ENCODE peak calls at places on chromosomes 16 and 17, in eight cellular contexts. L is fibroblast of the conjunctiva; O is frontal cortex; U is GM20000; Q is kidney; I is activated CD8-positive, alpha-beta memory T cell treated with anti-CD3 and anti-CD28 coated beads for 1 hour; K is activated gamma-delta T cell; P is SK-MEL-5. E is an unnamed sample.
A peak's percentile ranks its signal among the peaks of the same experiment; 100 is the strongest.

GRCh38 chr17:18896947-18897346 is 39.0 kb downstream of the PRPSAP2 start:
- DNase-seq in P (no peak), L (no peak), U (no peak), K (no peak), I (no peak), Q (no peak), O (no peak), E (no peak)

GRCh38 chr16:59030923-59031485 is 296.9 kb upstream of the GOT2 start:
- DNase-seq in O (no peak), I (no peak), P (no peak), L (no peak), K (no peak), Q (no peak), U (no peak), E (no peak)

GRCh38 chr16:49712567-49712966 is 143.3 kb downstream of the ZNF423 start:
- DNase-seq in L (no peak), U (no peak), P (no peak), Q (no peak), O (no peak), I (no peak), K (no peak), E (no peak)

GRCh38 chr16:51022852-51023251 is 128.2 kb downstream of the SALL1 start:
- DNase-seq in K (no peak), Q (no peak), L (no peak), U (no peak), O (no peak), P (no peak), I (no peak), E (no peak)

GRCh38 chr17:47957591-47958490 is at the start of gene PRR15L:
- DNase-seq in I (no peak), Q (peak; percentile 86), P (no peak), K (no peak), U (no peak), O (no peak), L (no peak), E (peak; percentile 93)

GRCh38 chr17:76252040-76252954 is 12.0 kb upstream of the RNF157 start:
- DNase-seq in I (no peak), O (no peak), Q (peak; percentile 91), L (no peak), U (no peak), K (no peak), P (peak; percentile 99), E (peak; percentile 65)

GRCh38 chr16:57178793-57179212 is 7.0 kb downstream of the PSME3IP1 start:
- DNase-seq in O (no peak), P (no peak), U (no peak), Q (no peak), K (no peak), I (no peak), L (no peak), E (no peak)

GRCh38 chr17:77965354-77965753 is 6.9 kb downstream of the TNRC6C start:
- DNase-seq in P (no peak), L (no peak), O (no peak), U (no peak), K (no peak), Q (no peak), I (no peak), E (no peak)

GRCh38 chr17:27463235-27463677 is 7.0 kb downstream of the KSR1 start:
- DNase-seq in K (no peak), O (no peak), L (no peak), P (no peak), Q (no peak), U (no peak), I (no peak), E (no peak)

GRCh38 chr16:57635266-57636097 is 7.1 kb downstream of the ADGRG1 start:
- DNase-seq in U (no peak), Q (no peak), P (no peak), K (no peak), O (no peak), L (no peak), I (no peak), E (peak; percentile 75)

GRCh38 chr16:54430491-54431030 is 144.0 kb upstream of the IRX3 start:
- DNase-seq in O (no peak), L (peak; percentile 73), K (no peak), U (no peak), Q (no peak), P (no peak), I (no peak), E (no peak)

GRCh38 chr16:69201787-69202186 is 14.8 kb downstream of the SNTB2 start:
- DNase-seq in Q (no peak), I (no peak), K (no peak), L (no peak), O (no peak), P (no peak), U (no peak), E (no peak)

GRCh38 chr17:44757918-44758413 is 822 bp upstream of the ADAM11 start:
- DNase-seq in O (no peak), I (no peak), Q (peak; percentile 33), L (no peak), U (peak; percentile 38), K (no peak), P (no peak), E (no peak)

GRCh38 chr17:32350662-32351418 is 883 bp downstream of the ZNF207 start:
- DNase-seq in I (no peak), U (peak; percentile 49), K (no peak), Q (no peak), O (no peak), L (peak; percentile 43), P (peak; percentile 69), E (peak; percentile 47)

GRCh38 chr16:81582655-81583441 is 138.2 kb downstream of the CMIP start:
- DNase-seq in K (no peak), O (peak; percentile 58), P (no peak), Q (peak; percentile 80), U (no peak), L (no peak), I (no peak), E (no peak)

GRCh38 chr17:50481648-50482047 is 3.0 kb downstream of the RSAD1 start:
- DNase-seq in O (no peak), Q (peak; percentile 29), L (no peak), K (no peak), I (no peak), P (no peak), U (no peak), E (no peak)

GRCh38 chr16:70437582-70438324 is 1.1 kb downstream of the ST3GAL2 start:
- DNase-seq in P (no peak), Q (no peak), L (no peak), O (peak; percentile 28), I (no peak), U (peak; percentile 49), K (no peak), E (no peak)